ENCODE peak calls at places on chromosomes 4 and X, in six cellular contexts. O is activated T-helper 1 cell treated with anti-CD3 and anti-CD28 coated beads, Interleukin-12 subunit alpha, Interleukin-12 subunit beta, Interleukin-2, Interleukin-4 antibody, amounts not matched to agents 30 ng/mL and 10 ng/mL and 1 ng/mL, durations not matched to agents 14 hours and 24 hours and 36 hours; D is cardiac muscle cell; X is occipital lobe; N is ACHN; J is EH. U is an unnamed sample.
A peak's percentile ranks its signal among the peaks of the same experiment; 100 is the strongest.

GRCh38 chr4:141860974-141861373 is 224.6 kb downstream of the IL15 start:
- DNase-seq in O (no peak), D (no peak), X (no peak), N (no peak), J (no peak), U (no peak)

GRCh38 chrX:9619581-9619980 is 146.1 kb downstream of the GPR143 start:
- DNase-seq in O (no peak), D (no peak), X (no peak), N (no peak), J (no peak), U (no peak)

GRCh38 chr4:40990202-40990898 is 224.0 kb downstream of the APBB2 start:
- DNase-seq in O (no peak), D (peak; percentile 98), X (no peak), N (peak; percentile 89), J (peak; percentile 99), U (peak; percentile 56)

GRCh38 chrX:23626651-23627050 is 40.6 kb upstream of the PRDX4 start:
- DNase-seq in O (no peak), D (no peak), X (no peak), N (no peak), J (no peak), U (no peak)

GRCh38 chr4:159283697-159284492 is 181.0 kb downstream of the RAPGEF2 start:
- DNase-seq in O (no peak), D (peak; percentile 85), X (no peak), N (peak; percentile 80), J (peak; percentile 95), U (peak; percentile 90)

GRCh38 chrX:1673337-1673736 is 58.5 kb downstream of the ASMT start:
- DNase-seq in O (no peak), D (peak; percentile 17), X (no peak), N (peak; percentile 7), J (peak; percentile 59), U (no peak)

GRCh38 chr4:6668391-6668790 is 25.3 kb upstream of the S100P start:
- DNase-seq in O (no peak), D (peak; percentile 16), X (no peak), N (peak; percentile 75), J (peak; percentile 90), U (no peak)

GRCh38 chrX:102934624-102935023 is 2.4 kb upstream of the RAB40AL start:
- DNase-seq in O (no peak), D (peak; percentile 44), X (no peak), N (peak; percentile 16), J (peak; percentile 39), U (no peak)

GRCh38 chr4:40596522-40596921 is 33.1 kb downstream of the RBM47 start:
- DNase-seq in O (no peak), D (no peak), X (no peak), N (no peak), J (no peak), U (no peak)

GRCh38 chr4:44016582-44017421 is 431.8 kb downstream of the KCTD8 start:
- DNase-seq in O (no peak), D (no peak), X (no peak), N (peak; percentile 2), J (peak; percentile 0), U (no peak)

GRCh38 chr4:15336410-15337184 is 91.2 kb upstream of the C1QTNF7 start:
- DNase-seq in O (no peak), D (peak; percentile 63), X (no peak), N (no peak), J (peak; percentile 74), U (no peak)

GRCh38 chrX:11460347-11460746 is 167.1 kb downstream of the AMELX start:
- DNase-seq in O (no peak), D (no peak), X (no peak), N (no peak), J (no peak), U (no peak)

GRCh38 chr4:137967480-137968190 is 274.5 kb downstream of the SLC7A11 start:
- DNase-seq in O (no peak), D (no peak), X (no peak), N (no peak), J (no peak), U (no peak)

GRCh38 chr4:6775746-6776145 is 6.8 kb upstream of the KIAA0232 start:
- DNase-seq in O (no peak), D (no peak), X (no peak), N (no peak), J (no peak), U (no peak)

GRCh38 chr4:35447474-35447873 is 796.8 kb downstream of the ARAP2 start:
- DNase-seq in O (no peak), D (no peak), X (no peak), N (no peak), J (no peak), U (no peak)

GRCh38 chr4:56799291-56799823 is 22.1 kb downstream of the SPINK2 start:
- DNase-seq in O (no peak), D (no peak), X (no peak), N (no peak), J (no peak), U (no peak)

GRCh38 chr4:7658297-7659204 is 223.8 kb upstream of the PSAPL1 start:
- DNase-seq in O (no peak), D (no peak), X (no peak), N (no peak), J (peak; percentile 80), U (no peak)

GRCh38 chrX:135707880-135708279 is 5.6 kb upstream of the CT45A1 start:
- DNase-seq in O (no peak), D (peak; percentile 0), X (no peak), N (peak; percentile 25), J (peak; percentile 16), U (no peak)

U was measured in retinal pigment epithelial cell.